ENCODE peak calls at places on chromosome 11, in five cellular contexts. Q is kidney tubule cell; D is T-cell; Y is substantia nigra; V is stimulated activated CD4-positive, alpha-beta T cell treated with anti-CD3 and anti-CD28 coated beads, TNF-alpha, amount 100 ng/mL, for 48 hours. T is an unnamed sample.

GRCh38 chr11:16925495-16926065 is 88.6 kb downstream of the PLEKHA7 start:
- DNase-seq in D (no peak), V (no peak), Y (no peak), Q (peak), T (peak)

GRCh38 chr11:76823481-76824028 is 37.2 kb upstream of the ACER3 start:
- DNase-seq in V (no peak), Y (no peak), D (no peak), Q (peak), T (no peak)

GRCh38 chr11:15897211-15897960 is 459.0 kb downstream of the SOX6 start:
- DNase-seq in V (no peak), Q (peak), Y (peak), D (no peak), T (no peak)

GRCh38 chr11:128105950-128106349 is 481.4 kb downstream of the ETS1 start:
- DNase-seq in D (no peak), Q (no peak), V (no peak), Y (no peak), T (no peak)

GRCh38 chr11:96143016-96143670 is 199.9 kb downstream of the MAML2 start:
- DNase-seq in Y (no peak), D (no peak), Q (no peak), V (no peak), T (no peak)

GRCh38 chr11:119518746-119519382 is 95.9 kb upstream of the THY1 start:
- DNase-seq in Q (peak), D (no peak), Y (no peak), V (no peak), T (peak)

GRCh38 chr11:44104472-44105294 is 9.2 kb downstream of the EXT2 start:
- DNase-seq in D (no peak), Q (no peak), Y (no peak), V (no peak), T (peak)

GRCh38 chr11:3148990-3149851 is 15.9 kb downstream of the OSBPL5 start:
- DNase-seq in D (no peak), Y (no peak), V (no peak), Q (no peak), T (no peak)

GRCh38 chr11:28581286-28582242 is 473.4 kb downstream of the METTL15 start:
- DNase-seq in V (no peak), Q (peak), D (no peak), Y (no peak), T (no peak)

GRCh38 chr11:133951484-133952198 is 5.1 kb downstream of the IGSF9B start:
- DNase-seq in V (no peak), D (no peak), Q (peak), Y (no peak), T (peak)

GRCh38 chr11:117523680-117524079 is 196.0 kb downstream of the CEP164 start:
- DNase-seq in V (no peak), Q (peak), D (no peak), Y (no peak), T (no peak)

GRCh38 chr11:83785942-83786341 is 499.8 kb upstream of the CCDC90B start:
- DNase-seq in V (no peak), Y (no peak), D (no peak), Q (no peak), T (no peak)

GRCh38 chr11:88179966-88180629 is 4.9 kb upstream of the RAB38 start:
- DNase-seq in Q (peak), Y (no peak), V (no peak), D (no peak), T (no peak)

GRCh38 chr11:43164831-43165230 is 147.0 kb upstream of the API5 start:
- DNase-seq in V (no peak), Q (no peak), D (no peak), Y (no peak), T (no peak)

GRCh38 chr11:12829536-12830314 is 155.5 kb downstream of the TEAD1 start:
- DNase-seq in V (no peak), D (no peak), Q (no peak), Y (no peak), T (no peak)

GRCh38 chr11:65546217-65546958 is 11.8 kb downstream of the LTBP3 start:
- DNase-seq in D (peak), Y (peak), Q (peak), V (peak), T (peak)

GRCh38 chr11:105612766-105613165 is 2.9 kb downstream of the GRIA4 start:
- DNase-seq in D (no peak), Q (no peak), Y (no peak), V (no peak), T (no peak)

GRCh38 chr11:34988294-34989255 is 72.2 kb downstream of the PDHX start:
- DNase-seq in V (no peak), D (no peak), Y (no peak), Q (peak), T (no peak)

GRCh38 chr11:62013266-62014157 is 46.1 kb upstream of the FTH1 start:
- DNase-seq in Q (peak), D (no peak), Y (no peak), V (no peak), T (peak)

GRCh38 chr11:8097926-8098325 is 16.9 kb downstream of the TUB start:
- DNase-seq in V (no peak), D (no peak), Q (no peak), Y (no peak), T (no peak)

GRCh38 chr11:125925247-125925740 is 20.6 kb upstream of the VSIG10L2 start:
- DNase-seq in V (no peak), Q (no peak), Y (no peak), D (no peak), T (no peak)

GRCh38 chr11:83008581-83008923 is 63.1 kb downstream of the RAB30 start:
- DNase-seq in Q (peak), V (no peak), D (no peak), Y (no peak), T (no peak)

GRCh38 chr11:17827006-17827405 is 92.4 kb downstream of the KCNC1 start:
- DNase-seq in Y (no peak), D (no peak), Q (no peak), V (no peak), T (peak)

GRCh38 chr11:79670846-79671245 is 230.0 kb upstream of the TENM4 start:
- DNase-seq in Q (peak), D (no peak), V (no peak), Y (no peak), T (no peak)

GRCh38 chr11:131195801-131196517 is 174.5 kb upstream of the NTM start:
- DNase-seq in Q (peak), V (no peak), D (no peak), Y (no peak), T (no peak)

GRCh38 chr11:16924826-16925494 is 89.3 kb downstream of the PLEKHA7 start:
- DNase-seq in Y (peak), Q (peak), D (no peak), V (no peak), T (peak)

GRCh38 chr11:16317712-16318111 is 38.6 kb downstream of the SOX6 start:
- DNase-seq in Y (no peak), Q (no peak), D (no peak), V (no peak), T (no peak)

GRCh38 chr11:15757299-15757698 is 599.0 kb downstream of the SOX6 start:
- DNase-seq in Q (no peak), V (no peak), Y (no peak), D (no peak), T (no peak)

GRCh38 chr11:6572215-6572614 is 31.2 kb downstream of the RRP8 start:
- DNase-seq in D (no peak), Q (peak), Y (no peak), V (no peak), T (no peak)

GRCh38 chr11:6200975-6201374 is 2.0 kb downstream of the OR52W1 start:
- DNase-seq in V (no peak), D (peak), Q (no peak), Y (no peak), T (no peak)

GRCh38 chr11:102061276-102061675 is 14.0 kb downstream of the CFAP300 start:
- DNase-seq in D (no peak), Q (no peak), V (no peak), Y (no peak), T (peak)

GRCh38 chr11:18522388-18522787 is 4.4 kb downstream of the TSG101 start:
- DNase-seq in V (no peak), D (no peak), Q (no peak), Y (no peak), T (peak)

GRCh38 chr11:62830904-62831519 is 839 bp downstream of the STX5 start:
- DNase-seq in Q (no peak), D (no peak), Y (peak), V (no peak), T (peak)

GRCh38 chr11:35334385-35335090 is 84.8 kb downstream of the SLC1A2 start:
- DNase-seq in V (no peak), D (peak), Y (no peak), Q (peak), T (no peak)

GRCh38 chr11:122524532-122524882 is 131.0 kb upstream of the UBASH3B start:
- DNase-seq in Y (no peak), V (no peak), D (no peak), Q (peak), T (no peak)

GRCh38 chr11:113162590-113162961 is 151.8 kb upstream of the TTC12 start:
- DNase-seq in Q (no peak), Y (peak), D (no peak), V (no peak), T (no peak)

GRCh38 chr11:116177521-116178220 is 595.1 kb downstream of the BUD13 start:
- DNase-seq in D (no peak), Y (no peak), Q (peak), V (no peak), T (no peak)

GRCh38 chr11:39786281-39786680 is 1673.2 kb downstream of the LRRC4C start:
- DNase-seq in V (no peak), Y (no peak), D (no peak), Q (no peak), T (peak)